ENCODE peak calls at places on chromosome 7, in eight cellular contexts. Y, L, W, S, F, B, V and M are unnamed samples.
A peak's percentile ranks its signal among the peaks of the same experiment; 100 is the strongest.

GRCh38 chr7:1087952-1088920 is at the start of gene GPER1:
- DNase-seq in V (no peak), W (peak; percentile 88), B (peak; percentile 14), F (peak; percentile 86), L (no peak), Y (no peak), S (peak; percentile 80), M (peak; percentile 39)

GRCh38 chr7:128137096-128137655 is 103.9 kb upstream of the LEP start:
- DNase-seq in W (peak; percentile 73), L (no peak), F (no peak), B (no peak), V (no peak), S (no peak), Y (no peak), M (no peak)

GRCh38 chr7:128094111-128094570 is 62.9 kb upstream of the LRRC4 start:
- DNase-seq in W (no peak), Y (no peak), S (no peak), V (peak; percentile 20), B (no peak), F (no peak), L (no peak), M (no peak)

GRCh38 chr7:155751409-155751808 is 60.9 kb downstream of the SHH start:
- DNase-seq in F (no peak), L (no peak), S (no peak), B (no peak), W (no peak), V (no peak), Y (no peak), M (no peak)

GRCh38 chr7:99562114-99562784 is 3.8 kb downstream of the ZNF655 start:
- DNase-seq in L (no peak), S (no peak), Y (no peak), V (no peak), B (no peak), W (no peak), F (no peak), M (no peak)

GRCh38 chr7:66330961-66331360 is 125.8 kb downstream of the TPST1 start:
- DNase-seq in V (peak; percentile 26), B (peak; percentile 82), Y (peak; percentile 9), S (no peak), L (no peak), F (peak; percentile 66), W (peak; percentile 97), M (no peak)

GRCh38 chr7:121083790-121084251 is 95.3 kb downstream of the CPED1 start:
- DNase-seq in Y (no peak), S (no peak), L (no peak), V (peak; percentile 49), F (no peak), B (no peak), W (no peak), M (no peak)

GRCh38 chr7:155466814-155467675 is 9.1 kb downstream of the EN2 start:
- DNase-seq in S (peak; percentile 94), W (peak; percentile 83), B (no peak), L (no peak), V (no peak), F (no peak), Y (peak; percentile 19), M (peak; percentile 71)

GRCh38 chr7:24411226-24411625 is 127.2 kb downstream of the NPY start:
- DNase-seq in B (no peak), Y (no peak), V (no peak), L (no peak), F (no peak), S (no peak), W (no peak), M (no peak)

GRCh38 chr7:26618898-26619297 is 245.5 kb downstream of the SKAP2 start:
- DNase-seq in F (no peak), L (no peak), V (no peak), S (no peak), W (peak; percentile 73), B (no peak), Y (peak; percentile 22), M (no peak)